ENCODE peak calls at places on chromosomes 3 and 15, in five cellular contexts. R is HepG2, Y is SK-N-SH, W is K562, F is GM12878. Z is an unnamed sample.

GRCh38 chr3:161422171-161422693 is 50.9 kb upstream of the SPTSSB start:
- DNase-seq in R (no peak), Y (no peak), W (no peak), F (no peak), Z (no peak)

GRCh38 chr3:156818890-156819289 is 7.3 kb upstream of the LEKR1 start:
- DNase-seq in R (no peak), Y (no peak), W (no peak), F (no peak), Z (no peak)

GRCh38 chr15:20659265-20659664 is 117.7 kb upstream of the GOLGA6L6 start:
- DNase-seq in R (no peak), Y (no peak), W (no peak), F (no peak), Z (no peak)

GRCh38 chr15:75749820-75750219 is 37.2 kb upstream of the CSPG4 start:
- DNase-seq in R (no peak), Y (no peak), W (no peak), F (no peak), Z (no peak)

GRCh38 chr3:32175607-32176197 is 62.8 kb upstream of the CMTM8 start:
- DNase-seq in R (peak), Y (peak), W (peak), F (no peak), Z (peak)

GRCh38 chr3:63034106-63034505 is 158.9 kb upstream of the CADPS start:
- DNase-seq in R (no peak), Y (no peak), W (no peak), F (no peak), Z (no peak)

GRCh38 chr15:85404156-85404921 is 23.9 kb downstream of the AKAP13 start:
- DNase-seq in R (no peak), Y (no peak), W (no peak), F (no peak), Z (no peak)

GRCh38 chr15:88391006-88391405 is 76.2 kb downstream of the MRPL46 start:
- DNase-seq in R (no peak), Y (no peak), W (no peak), F (no peak), Z (no peak)

GRCh38 chr3:125125822-125126245 is 70.0 kb upstream of the HEG1 start:
- DNase-seq in R (peak), Y (peak), W (no peak), F (no peak), Z (peak)

GRCh38 chr15:79923068-79923514 is 26.3 kb upstream of the MTHFS start:
- DNase-seq in R (peak), Y (peak), W (peak), F (no peak), Z (peak)

GRCh38 chr3:190130700-190131099 is 10.0 kb upstream of the P3H2 start:
- DNase-seq in R (no peak), Y (no peak), W (no peak), F (no peak), Z (no peak)

GRCh38 chr3:180646187-180646790 is 33.0 kb downstream of the CCDC39 start:
- DNase-seq in R (no peak), Y (peak), W (no peak), F (no peak), Z (no peak)

GRCh38 chr15:94322141-94322540 is 90.8 kb downstream of the MCTP2 start:
- DNase-seq in R (no peak), Y (no peak), W (no peak), F (no peak), Z (no peak)

GRCh38 chr3:67529915-67530314 is 124.5 kb downstream of the SUCLG2 start:
- DNase-seq in R (no peak), Y (no peak), W (no peak), F (no peak), Z (no peak)

GRCh38 chr3:18443670-18444596 is 18.8 kb upstream of the SATB1 start:
- DNase-seq in R (no peak), Y (peak), W (no peak), F (no peak), Z (peak)

GRCh38 chr15:44023176-44023575 is 171.9 kb downstream of the FRMD5 start:
- DNase-seq in R (no peak), Y (no peak), W (no peak), F (no peak), Z (no peak)

GRCh38 chr15:94844533-94845390 is 613.4 kb downstream of the MCTP2 start:
- DNase-seq in R (peak), Y (peak), W (peak), F (no peak), Z (no peak)

GRCh38 chr3:139629033-139629432 is 48.7 kb downstream of the NMNAT3 start:
- DNase-seq in R (peak), Y (no peak), W (no peak), F (no peak), Z (peak)

GRCh38 chr3:66633564-66633963 is 132.7 kb upstream of the LRIG1 start:
- DNase-seq in R (no peak), Y (no peak), W (no peak), F (no peak), Z (no peak)

GRCh38 chr3:127457094-127457475 is 133.4 kb downstream of the TPRA1 start:
- DNase-seq in R (no peak), Y (no peak), W (no peak), F (no peak), Z (no peak)

GRCh38 chr3:188153949-188154757 is at the start of gene LPP:
- DNase-seq in R (peak), Y (peak), W (no peak), F (no peak), Z (peak)

GRCh38 chr3:100500320-100500880 is 8.0 kb downstream of the TMEM45A start:
- DNase-seq in R (no peak), Y (no peak), W (no peak), F (no peak), Z (no peak)
- TF ChIP-seq REST in R (no peak), Y (no peak), W (no peak), F (no peak), Z (no peak)

DNA sequence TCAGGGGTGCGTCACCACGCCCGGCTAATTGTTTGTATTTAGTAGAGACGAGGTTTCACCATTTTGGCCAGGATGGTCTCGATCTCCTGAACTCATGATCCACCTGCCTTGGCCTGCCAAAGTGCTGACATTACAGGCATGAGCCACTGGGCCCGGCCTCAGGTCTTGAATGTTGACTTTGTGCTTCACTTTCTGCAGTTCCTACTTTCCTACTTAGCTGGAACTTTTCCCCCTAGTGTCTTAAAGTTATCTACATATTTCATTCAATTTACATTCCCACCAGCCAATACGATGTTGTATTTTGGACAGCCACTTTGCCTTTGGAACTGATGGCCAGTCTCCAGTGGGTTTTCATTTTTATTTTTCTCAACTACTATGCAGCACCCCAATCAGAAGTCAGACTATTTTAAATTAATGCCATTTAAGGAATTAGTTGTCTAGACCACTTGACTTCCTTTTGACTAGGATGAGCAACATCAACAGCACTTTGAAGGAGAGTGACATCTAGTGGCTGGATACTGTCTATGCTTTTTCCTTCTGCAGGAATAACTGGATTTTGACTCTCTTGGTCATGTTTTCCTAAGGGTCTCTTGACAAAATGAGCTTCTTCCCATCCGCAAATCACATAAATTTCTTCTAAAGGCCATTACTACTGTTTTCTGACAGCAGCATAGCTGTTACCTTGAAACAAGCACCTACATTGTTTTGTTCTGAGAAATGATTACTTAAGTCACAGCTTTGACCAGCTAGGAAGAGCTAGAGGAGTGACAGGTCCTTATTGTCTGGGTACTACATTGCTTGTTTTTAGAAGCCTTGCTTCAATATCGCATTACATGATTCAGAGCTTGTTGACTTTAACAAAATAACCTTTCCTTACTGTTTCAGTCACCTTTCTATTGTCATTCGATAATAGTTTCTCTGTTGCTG is 140.2 kb downstream of the ITPR1 start:
- DNase-seq in R (peak), Y (peak), W (peak), F (peak), Z (peak)
- TF ChIP-seq GABPA in R (no peak), Y (no peak), W (no peak), F (no peak), Z (no peak)

GRCh38 chr3:45011756-45012441 is 14.2 kb upstream of the CLEC3B start:
- DNase-seq in R (no peak), Y (no peak), W (no peak), F (no peak), Z (no peak)
- H3K4me3 ChIP-seq in R (no peak), Y (peak), W (no peak), F (no peak), Z (no peak)

GRCh38 chr3:111244760-111245159 is 173.1 kb downstream of the NECTIN3 start:
- DNase-seq in R (no peak), Y (no peak), W (no peak), F (no peak), Z (no peak)
- TF ChIP-seq REST in R (no peak), Y (no peak), W (no peak), F (no peak), Z (no peak)

Z was measured in HL-60.